ENCODE peak calls at places on chromosomes 6 and 20, in six cellular contexts. B is tibial artery, P is transverse colon, R is osteoblast, G is fibroblast of lung, Y is endodermal cell. N is an unnamed sample.

GRCh38 chr6:11785953-11786579 is 7.5 kb upstream of the ADTRP start:
- DNase-seq in B (no peak), Y (no peak), R (peak), G (no peak), P (peak), N (no peak)

GRCh38 chr6:8429821-8430220 is 5.5 kb downstream of the SLC35B3 start:
- DNase-seq in P (no peak), R (no peak), Y (no peak), B (no peak), G (no peak), N (no peak)

GRCh38 chr20:36688630-36689029 is 42.6 kb upstream of the SLA2 start:
- DNase-seq in P (no peak), G (no peak), B (no peak), R (no peak), Y (no peak), N (no peak)

GRCh38 chr6:127342946-127343752 is at the start of gene ECHDC1:
- DNase-seq in Y (peak), B (peak), G (peak), R (peak), P (peak), N (peak)

GRCh38 chr6:135972120-135972519 is 120.6 kb downstream of the PDE7B start:
- DNase-seq in R (no peak), P (no peak), Y (no peak), G (no peak), B (no peak), N (no peak)

GRCh38 chr6:128350416-128351254 is 169.8 kb downstream of the PTPRK start:
- DNase-seq in P (no peak), Y (no peak), B (no peak), R (no peak), G (no peak), N (no peak)

GRCh38 chr6:42704937-42705374 is 17.4 kb downstream of the PRPH2 start:
- DNase-seq in R (no peak), P (no peak), G (no peak), Y (no peak), B (no peak), N (no peak)

GRCh38 chr6:55974688-55975087 is 99.3 kb upstream of the BMP5 start:
- DNase-seq in P (no peak), B (no peak), G (no peak), Y (no peak), R (no peak), N (no peak)

GRCh38 chr6:134480593-134480992 is 162.7 kb upstream of the SGK1 start:
- DNase-seq in Y (no peak), R (no peak), P (no peak), B (no peak), G (peak), N (peak)

GRCh38 chr6:159168536-159169192 is 536 bp upstream of the FNDC1 start:
- DNase-seq in B (peak), R (peak), G (peak), P (peak), Y (peak), N (peak)

GRCh38 chr20:60056345-60057122 is 98.3 kb downstream of the CDH26 start:
- DNase-seq in P (no peak), Y (peak), R (no peak), G (no peak), B (no peak), N (no peak)

GRCh38 chr6:153613719-153614455 is 425.2 kb upstream of the OPRM1 start:
- DNase-seq in B (no peak), R (no peak), Y (no peak), P (no peak), G (no peak), N (no peak)

GRCh38 chr6:52752310-52752709 is 11.0 kb downstream of the GSTA2 start:
- DNase-seq in P (no peak), Y (no peak), R (no peak), B (no peak), G (no peak), N (no peak)

GRCh38 chr20:59149678-59150504 is 13.7 kb upstream of the ZNF831 start:
- DNase-seq in G (no peak), P (peak), R (no peak), Y (no peak), B (no peak), N (no peak)

GRCh38 chr6:122198922-122199321 is 200.5 kb upstream of the HSF2 start:
- DNase-seq in B (no peak), Y (no peak), R (no peak), P (no peak), G (no peak), N (no peak)

GRCh38 chr6:106735828-106736227 is 106.5 kb downstream of the QRSL1 start:
- DNase-seq in G (no peak), B (no peak), R (no peak), Y (no peak), P (no peak), N (no peak)

GRCh38 chr6:167565884-167566491 is 241.1 kb downstream of the TTLL2 start:
- DNase-seq in P (no peak), Y (peak), G (no peak), R (no peak), B (peak), N (no peak)

GRCh38 chr20:31700747-31701146 is 21.9 kb downstream of the BCL2L1 start:
- DNase-seq in B (no peak), G (no peak), R (no peak), Y (no peak), P (no peak), N (no peak)

GRCh38 chr20:31701591-31701990 is 21.1 kb downstream of the BCL2L1 start:
- DNase-seq in G (no peak), Y (no peak), B (no peak), R (no peak), P (no peak), N (no peak)

GRCh38 chr20:31698243-31698802 is 24.3 kb downstream of the BCL2L1 start:
- DNase-seq in Y (no peak), P (no peak), G (no peak), B (no peak), R (no peak), N (no peak)

GRCh38 chr20:31698803-31699718 is 23.6 kb downstream of the BCL2L1 start:
- DNase-seq in B (peak), Y (peak), P (peak), G (peak), R (peak), N (peak)

DNA sequence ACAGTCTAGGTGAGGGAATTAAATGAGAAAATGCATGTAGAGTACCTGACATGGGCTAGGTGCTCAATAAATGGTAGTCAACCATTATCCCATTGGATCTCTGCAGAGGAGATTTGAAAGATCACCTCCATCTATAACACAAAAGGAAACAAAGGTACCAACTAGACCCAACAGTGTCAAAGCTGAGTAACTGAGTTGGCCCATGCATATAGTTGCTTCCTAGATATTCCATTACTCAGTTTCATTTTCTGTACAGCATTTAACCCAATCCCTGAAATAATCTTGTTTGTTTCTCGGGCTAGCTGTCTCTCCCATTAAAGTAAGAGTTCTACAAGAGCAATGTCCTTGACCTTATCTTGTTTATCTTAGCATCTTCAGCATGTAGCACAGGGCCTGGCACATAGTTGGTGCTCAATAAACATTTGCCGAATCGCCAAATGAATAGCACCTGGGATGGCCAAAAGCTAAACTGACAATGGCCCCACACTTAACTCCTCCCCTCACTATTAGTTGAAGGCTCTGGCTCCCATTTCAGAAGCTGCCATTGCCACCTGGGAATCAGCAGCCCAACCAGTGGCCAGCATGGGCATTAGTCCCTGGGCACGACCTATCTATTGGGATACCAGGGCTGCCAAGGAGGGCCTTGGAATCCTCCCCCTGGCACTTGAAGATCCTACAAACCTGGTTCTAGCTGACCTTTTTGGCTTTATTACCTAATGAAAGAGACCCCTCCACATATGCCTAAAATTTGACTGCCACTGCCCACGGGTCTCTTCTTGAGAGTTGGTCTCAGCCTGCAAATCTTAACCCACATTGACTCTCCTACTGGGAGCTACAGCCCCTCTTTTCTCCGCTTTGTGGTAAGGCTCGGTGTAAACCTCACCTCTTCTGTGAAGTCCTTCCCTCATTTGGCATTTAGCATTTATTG is 22.6 kb downstream of the BCL2L1 start:
- DNase-seq in R (no peak), G (no peak), B (no peak), P (no peak), Y (no peak), N (no peak)
- TF ChIP-seq CTCF in R (no peak), G (no peak), B (no peak), P (no peak), Y (no peak), N (no peak)

GRCh38 chr6:72218125-72218524 is 331.8 kb downstream of the RIMS1 start:
- DNase-seq in R (no peak), P (no peak), B (no peak), Y (peak), G (peak), N (peak)
- TF ChIP-seq CTCF in R (peak), P (no peak), B (no peak), Y (peak), G (peak), N (peak)

DNA sequence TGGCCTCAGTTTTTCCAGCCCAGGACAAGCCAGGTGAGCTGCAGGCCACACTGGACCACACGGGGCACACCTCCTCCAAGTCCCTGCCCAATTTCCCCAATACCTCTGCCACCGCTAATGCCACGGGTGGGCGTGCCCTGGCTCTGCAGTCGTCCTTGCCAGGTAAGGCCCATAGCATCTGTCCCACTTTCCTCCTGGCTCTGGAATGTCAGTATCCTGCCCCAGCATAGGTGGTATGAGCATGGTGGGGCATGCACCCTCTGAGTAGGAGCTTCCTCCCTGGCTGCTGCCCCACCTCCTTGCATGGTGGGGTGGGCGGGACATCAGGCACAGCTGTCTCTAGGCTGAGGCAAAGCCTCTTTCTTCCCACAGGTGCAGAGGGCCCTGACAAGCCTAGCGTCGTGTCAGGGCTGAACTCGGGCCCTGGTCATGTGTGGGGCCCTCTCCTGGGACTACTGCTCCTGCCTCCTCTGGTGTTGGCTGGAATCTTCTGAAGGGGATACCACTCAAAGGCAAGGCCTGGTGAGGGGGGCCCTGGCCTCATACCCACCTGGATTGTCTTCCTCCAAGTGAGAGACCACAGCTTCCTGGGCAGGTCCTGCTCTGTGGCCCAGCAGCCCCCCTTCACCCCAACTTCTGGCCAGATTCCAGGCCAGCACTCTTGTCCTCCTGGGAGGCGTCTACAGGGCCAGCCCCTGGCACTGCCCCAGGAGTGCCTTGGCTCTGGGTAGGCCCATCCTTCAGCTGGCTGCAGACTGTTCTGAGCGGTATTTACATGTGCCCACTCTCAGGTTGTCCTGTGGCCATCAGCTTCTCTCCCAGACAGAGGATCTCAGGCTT is 9.1 kb downstream of the PI16 start:
- DNase-seq in B (no peak), Y (no peak), G (no peak), P (peak), R (peak), N (no peak)
- TF ChIP-seq CTCF in B (no peak), Y (no peak), G (no peak), P (no peak), R (no peak), N (no peak)

DNA sequence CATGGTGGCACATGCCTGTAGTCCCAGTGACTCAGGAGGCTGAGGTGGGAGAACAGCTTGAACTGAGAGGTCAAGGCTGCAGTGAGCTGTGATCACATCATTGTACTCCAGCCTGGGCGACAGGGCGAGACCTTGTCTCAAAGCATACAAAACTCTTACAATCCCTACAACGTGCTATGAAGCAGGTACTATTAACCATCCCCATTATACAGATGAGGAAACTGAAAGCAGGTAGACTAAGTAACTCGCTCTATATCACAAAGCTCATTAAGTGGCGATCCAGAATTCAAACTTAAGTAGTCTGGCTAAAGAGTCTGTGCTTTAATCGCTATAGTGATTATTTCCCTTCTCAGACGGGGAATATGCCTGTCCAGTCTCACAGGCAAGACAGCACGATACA is 54.7 kb downstream of the CDK19 start:
- DNase-seq in G (no peak), Y (no peak), P (no peak), R (no peak), B (no peak), N (no peak)
- TF ChIP-seq CTCF in G (no peak), Y (no peak), P (no peak), R (no peak), B (no peak), N (no peak)

GRCh38 chr6:98947411-98948292 is at the start of gene FBXL4:
- DNase-seq in B (peak), G (peak), Y (peak), R (peak), P (peak), N (peak)
- TF ChIP-seq CTCF in B (no peak), G (no peak), Y (no peak), R (no peak), P (no peak), N (no peak)

GRCh38 chr20:23800865-23801264 is 25.7 kb downstream of the CST2 start:
- DNase-seq in P (no peak), G (no peak), Y (no peak), B (no peak), R (no peak), N (no peak)

GRCh38 chr20:23795526-23795925 is 31.0 kb downstream of the CST2 start:
- DNase-seq in P (no peak), Y (no peak), G (no peak), R (no peak), B (no peak), N (no peak)
- TF ChIP-seq CTCF in P (no peak), Y (no peak), G (no peak), R (no peak), B (no peak), N (no peak)

DNA sequence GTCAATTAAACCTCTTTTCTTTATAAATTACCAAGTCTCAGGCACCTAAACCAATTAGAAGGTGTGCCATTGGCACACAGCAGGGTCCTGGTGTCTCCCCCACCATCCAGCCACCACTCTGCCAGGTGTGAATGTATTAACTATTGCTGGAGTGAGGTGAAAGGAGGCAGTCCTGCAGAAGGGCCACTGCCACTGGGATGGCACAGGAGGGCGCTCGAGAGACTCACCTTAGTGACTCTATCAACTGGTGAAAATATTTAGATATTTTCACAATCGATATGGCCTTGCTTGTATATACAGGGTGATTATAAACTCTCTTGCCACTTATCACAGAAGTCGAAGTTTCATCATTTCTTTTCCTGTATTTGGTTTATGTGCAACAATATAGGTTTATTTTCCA is 145.6 kb upstream of the ESR1 start:
- DNase-seq in R (no peak), B (no peak), G (no peak), Y (peak), P (no peak), N (no peak)
- TF ChIP-seq CTCF in R (peak), B (no peak), G (peak), Y (peak), P (no peak), N (peak)

DNA sequence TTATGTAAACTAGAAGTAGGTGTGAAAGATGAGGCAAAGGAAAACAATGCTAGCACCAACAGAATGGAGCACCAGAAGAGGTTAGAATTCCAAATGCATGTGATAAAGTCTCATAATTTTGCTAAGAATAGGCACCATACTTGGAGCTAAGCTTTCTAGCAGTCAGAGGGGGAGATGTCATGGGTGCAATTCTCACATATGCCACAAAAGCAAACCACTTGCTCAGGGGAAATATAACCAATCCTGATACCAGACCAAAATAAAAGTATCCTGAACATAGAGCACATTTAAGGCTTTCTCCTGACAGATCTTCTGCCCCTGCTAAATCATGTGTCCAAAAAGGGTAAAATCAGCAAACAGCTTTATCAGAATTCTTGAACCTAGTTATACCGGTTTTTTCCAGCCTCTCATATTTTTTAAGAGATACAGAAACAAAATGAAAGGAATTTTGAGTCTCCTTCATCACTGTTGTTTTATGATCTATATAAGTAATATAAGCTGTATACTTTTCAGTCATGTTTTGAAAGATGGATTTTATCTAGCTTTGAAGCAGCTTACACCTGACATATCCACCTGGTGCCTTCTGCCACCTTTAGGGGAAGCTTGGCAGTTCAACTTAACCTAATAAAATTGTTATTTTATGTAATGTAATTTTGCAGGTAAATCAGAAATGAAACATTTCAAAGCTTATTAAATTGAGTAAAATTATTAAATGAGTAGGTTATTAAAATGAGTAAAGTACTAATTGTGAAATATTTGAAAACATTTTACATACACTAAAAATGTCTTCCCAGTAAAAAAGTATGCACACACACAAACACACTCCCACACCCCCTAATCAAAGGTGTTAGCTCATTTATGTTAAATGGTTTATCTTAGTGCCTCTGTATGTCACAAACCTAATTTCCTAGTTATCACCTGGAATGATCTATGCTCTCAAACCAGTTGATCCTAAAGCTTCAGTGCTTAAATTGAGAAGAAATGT is 2.8 kb downstream of the SPO11 start:
- DNase-seq in B (no peak), G (no peak), P (no peak), R (no peak), Y (no peak), N (no peak)
- TF ChIP-seq CTCF in B (no peak), G (no peak), P (no peak), R (no peak), Y (peak), N (no peak)

N was measured in foreskin fibroblast.